ENCODE peak calls at places on chromosomes 16 and 17, in four cellular contexts. W is GM12878, E is IMR-90, K is fibroblast of lung. G is an unnamed sample.

GRCh38 chr16:4419402-4419801 is 3.0 kb upstream of the CORO7 start:
- DNase-seq in W (no peak), E (no peak), K (no peak), G (no peak)

GRCh38 chr17:19945009-19945650 is 32.5 kb downstream of the AKAP10 start:
- DNase-seq in W (no peak), E (no peak), K (no peak), G (no peak)

GRCh38 chr16:60748366-60748765 is 1287.9 kb downstream of the CDH8 start:
- DNase-seq in W (no peak), E (no peak), K (no peak), G (no peak)

GRCh38 chr16:90027611-90028010 is 8.4 kb upstream of the DBNDD1 start:
- DNase-seq in W (no peak), E (no peak), K (no peak), G (no peak)

GRCh38 chr17:74730491-74731346 is 6.3 kb upstream of the RAB37 start:
- DNase-seq in W (no peak), E (no peak), K (no peak), G (no peak)

GRCh38 chr17:28334176-28334575 is 1.1 kb downstream of the IFT20 start:
- DNase-seq in E (peak; percentile 19), K (no peak), W (no peak), G (no peak)

GRCh38 chr16:21159281-21159951 is 942 bp downstream of the LDAF1 start:
- DNase-seq in K (peak; percentile 10), W (no peak), E (no peak), G (no peak)

GRCh38 chr17:40559954-40560591 is 5.2 kb downstream of the CCR7 start:
- DNase-seq in E (peak; percentile 94), K (peak; percentile 96), W (peak; percentile 72), G (peak; percentile 67)

GRCh38 chr17:57523926-57524634 is 221.0 kb downstream of the CCDC182 start:
- DNase-seq in K (peak; percentile 40), W (no peak), E (peak; percentile 61), G (peak; percentile 99)

GRCh38 chr17:3529817-3530741 is 27.5 kb downstream of the TRPV3 start:
- DNase-seq in K (peak; percentile 47), W (no peak), E (no peak), G (no peak)

GRCh38 chr16:82636958-82637357 is 10.2 kb downstream of the CDH13 start:
- DNase-seq in K (no peak), E (no peak), W (no peak), G (no peak)

GRCh38 chr17:47229535-47230443 is 20.6 kb downstream of the MYL4 start:
- DNase-seq in E (peak; percentile 96), W (peak; percentile 75), K (peak; percentile 96), G (peak; percentile 38)

GRCh38 chr16:13236308-13236707 is 334.9 kb downstream of the SHISA9 start:
- DNase-seq in E (no peak), K (no peak), W (no peak), G (no peak)

GRCh38 chr16:49825006-49825405 is 30.9 kb downstream of the ZNF423 start:
- DNase-seq in K (no peak), E (no peak), W (no peak), G (no peak)

GRCh38 chr16:8808613-8809353 is 11.1 kb downstream of the PMM2 start:
- DNase-seq in E (no peak), K (no peak), W (no peak), G (no peak)

GRCh38 chr17:63402808-63403207 is 43.3 kb downstream of the CYB561 start:
- DNase-seq in W (no peak), E (peak; percentile 93), K (peak; percentile 87), G (no peak)

GRCh38 chr17:47204722-47205418 is 4.3 kb upstream of the MYL4 start:
- DNase-seq in W (peak; percentile 77), K (peak; percentile 43), E (peak; percentile 47), G (no peak)

GRCh38 chr17:61245706-61246135 is 153.9 kb upstream of the TBX2 start:
- DNase-seq in K (no peak), E (no peak), W (no peak), G (no peak)

GRCh38 chr17:28807925-28808641 is 34.5 kb downstream of the FAM222B start:
- DNase-seq in E (peak; percentile 92), K (peak; percentile 93), W (no peak), G (peak; percentile 35)

GRCh38 chr17:74877592-74878543 is 5.1 kb upstream of the FDXR start:
- DNase-seq in W (no peak), E (no peak), K (no peak), G (peak; percentile 62)

GRCh38 chr17:350706-351435 is 1.7 kb downstream of the RPH3AL start:
- DNase-seq in E (no peak), K (peak; percentile 53), W (no peak), G (peak; percentile 50)

GRCh38 chr16:8173111-8173644 is 417.1 kb downstream of the TMEM114 start:
- DNase-seq in W (peak; percentile 2), K (peak; percentile 5), E (peak; percentile 28), G (peak; percentile 7)

GRCh38 chr17:40791808-40792436 is 7.8 kb downstream of the KRT28 start:
- DNase-seq in K (peak; percentile 68), W (no peak), E (peak; percentile 55), G (no peak)

GRCh38 chr16:88634994-88635670 is 3.2 kb upstream of the IL17C start:
- DNase-seq in K (no peak), W (no peak), E (peak; percentile 22), G (no peak)

GRCh38 chr16:15811778-15812750 is 44.8 kb downstream of the MYH11 start:
- DNase-seq in K (peak; percentile 84), E (peak; percentile 86), W (no peak), G (no peak)

GRCh38 chr17:82752371-82753200 is 721 bp downstream of the TBCD start:
- DNase-seq in W (no peak), E (no peak), K (no peak), G (no peak)

GRCh38 chr16:53132406-53132805 is 77.6 kb downstream of the CHD9 start:
- DNase-seq in K (no peak), E (no peak), W (no peak), G (no peak)

GRCh38 chr17:63600569-63601438 is at the start of gene TACO1:
- DNase-seq in W (peak; percentile 48), E (peak; percentile 83), K (peak; percentile 88), G (peak; percentile 11)

GRCh38 chr16:85602402-85602801 is 10.7 kb upstream of the GSE1 start:
- DNase-seq in K (no peak), E (no peak), W (no peak), G (no peak)

GRCh38 chr16:8644513-8645140 is 23.1 kb downstream of the METTL22 start:
- DNase-seq in W (no peak), K (no peak), E (no peak), G (no peak)

GRCh38 chr17:61158372-61158771 is 241.3 kb upstream of the TBX2 start:
- DNase-seq in E (no peak), K (peak; percentile 51), W (no peak), G (no peak)

GRCh38 chr16:68074850-68075249 is 10.3 kb upstream of the NFATC3 start:
- DNase-seq in K (no peak), W (peak; percentile 95), E (no peak), G (no peak)

GRCh38 chr17:51275381-51275780 is 15.0 kb downstream of the UTP18 start:
- DNase-seq in W (no peak), K (peak; percentile 42), E (peak; percentile 86), G (no peak)

GRCh38 chr16:63655846-63656245 is 1466.0 kb downstream of the CDH11 start:
- DNase-seq in K (no peak), W (no peak), E (no peak), G (no peak)

GRCh38 chr17:74271281-74271680 is 2.8 kb upstream of the DNAI2 start:
- DNase-seq in E (no peak), W (no peak), K (no peak), G (no peak)

GRCh38 chr16:706189-707061 is 824 bp upstream of the FBXL16 start:
- DNase-seq in K (no peak), E (no peak), W (no peak), G (no peak)

GRCh38 chr17:17741346-17742023 is 60.2 kb downstream of the RAI1 start:
- DNase-seq in E (no peak), W (no peak), K (peak; percentile 46), G (no peak)

GRCh38 chr16:1378087-1378803 is 26.5 kb downstream of the GNPTG start:
- DNase-seq in W (no peak), K (no peak), E (no peak), G (no peak)

GRCh38 chr17:77282524-77283515 is 142.1 kb downstream of the SEC14L1 start:
- DNase-seq in W (peak; percentile 31), E (peak; percentile 43), K (peak; percentile 62), G (no peak)

GRCh38 chr17:73430848-73431247 is 119.0 kb upstream of the CDC42EP4 start:
- DNase-seq in W (no peak), K (peak; percentile 14), E (no peak), G (no peak)

DNA sequence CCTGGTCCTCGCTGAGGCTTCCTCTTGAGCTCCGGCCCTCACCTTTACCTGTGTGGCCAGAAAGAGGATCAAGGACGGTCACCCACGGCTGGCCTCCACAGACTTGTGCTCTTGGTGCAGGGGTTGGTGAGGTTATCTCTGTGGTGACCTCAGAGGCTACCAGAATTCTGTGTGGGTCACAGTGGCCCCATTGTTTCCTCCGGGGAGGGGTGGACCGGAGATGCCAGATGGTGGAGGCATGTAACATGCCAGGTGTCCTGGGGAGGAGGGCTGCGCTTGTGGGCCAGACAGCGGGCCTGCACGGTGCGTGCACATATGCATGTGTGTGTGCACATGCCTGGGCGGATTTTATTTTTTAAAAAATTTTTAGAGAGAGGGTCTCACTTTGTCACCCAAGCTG is 6.3 kb downstream of the SGCA start:
- DNase-seq in W (no peak), K (no peak), E (no peak), G (no peak)
- H3K27ac ChIP-seq in W (no peak overlapping the region), K (no peak overlapping the region), E (peak overlapping the region; percentile 9), G (no peak overlapping the region)

GRCh38 chr17:1936766-1937165 is 88.4 kb downstream of the RTN4RL1 start:
- DNase-seq in W (no peak), E (no peak), K (no peak), G (no peak)
- H4K20me1 ChIP-seq in W (no peaks in the 10 kb centered on the region), E (no peaks in the 10 kb centered on the region), K (no peaks in the 10 kb centered on the region), G (no peaks in the 10 kb centered on the region)

DNA sequence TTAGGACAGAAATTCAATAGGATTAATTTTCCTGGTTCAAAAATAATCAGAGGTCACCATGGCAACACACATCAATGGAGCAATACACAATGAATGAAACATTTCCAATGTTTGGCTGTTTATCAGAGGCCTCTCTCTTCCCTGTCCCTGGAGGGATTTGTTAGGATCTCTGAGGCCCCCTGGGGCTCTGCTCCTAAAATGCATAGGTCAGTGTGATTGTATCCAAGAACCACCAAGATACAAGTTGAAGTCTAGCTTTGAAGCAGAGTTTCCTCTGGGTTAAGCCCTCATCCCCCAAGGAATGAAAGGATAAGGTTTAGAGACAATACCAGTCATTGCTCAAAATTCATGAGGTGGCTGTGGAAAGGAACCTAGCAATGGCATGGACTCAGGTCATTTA is 561.2 kb upstream of the C16orf82 start:
- DNase-seq in W (no peak), E (no peak), K (no peak), G (no peak)
- H3K27ac ChIP-seq in W (no peak overlapping the region), E (no peak overlapping the region), K (no peak overlapping the region), G (no peak overlapping the region)

DNA sequence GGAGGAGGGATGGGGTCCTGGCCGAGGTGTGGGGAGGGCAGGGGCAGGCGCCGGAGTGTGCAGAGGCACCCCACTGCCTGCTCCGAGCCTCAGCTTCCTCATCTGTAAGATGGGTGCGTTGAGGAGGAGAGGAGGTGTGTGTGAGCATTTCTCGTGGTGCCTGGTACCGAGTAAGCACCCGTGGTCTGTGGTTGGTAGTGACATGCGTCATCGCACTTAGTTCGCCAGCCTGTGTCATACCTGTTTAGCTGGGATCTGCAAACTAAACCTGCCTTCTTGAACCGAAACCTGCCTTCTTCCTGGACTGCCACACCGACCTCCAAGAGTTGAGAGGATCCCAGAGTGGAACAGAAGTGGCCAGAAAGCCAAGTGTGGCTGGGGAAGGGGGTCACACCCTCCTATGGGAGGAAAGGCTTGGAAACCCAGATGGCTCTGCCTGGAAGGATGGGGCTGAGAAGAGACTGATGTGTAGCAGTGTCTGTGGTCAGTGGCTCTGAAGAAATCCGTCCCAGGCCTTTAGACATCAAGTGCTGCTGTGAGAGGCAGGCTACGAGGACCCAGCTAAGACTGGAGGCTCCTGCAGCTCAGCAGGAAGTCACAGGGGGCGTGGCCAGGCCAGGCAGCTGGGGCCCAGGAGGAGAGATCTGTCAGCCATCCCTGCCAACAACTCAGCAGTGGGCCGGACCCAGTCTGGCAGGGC is 162.6 kb upstream of the PLCG2 start:
- DNase-seq in W (peak; percentile 54), E (peak; percentile 63), K (peak; percentile 59), G (no peak)
- H4K20me1 ChIP-seq in W (no peaks in the 10 kb centered on the region), E (peaks cover 66% of the 10 kb centered on the region), K (no peaks in the 10 kb centered on the region), G (no peaks in the 10 kb centered on the region)

G was measured in keratinocyte.